ENCODE peak calls at places on chromosomes 4 and X, in eight cellular contexts. B is stimulated activated effector memory CD8-positive, alpha-beta T cell treated with anti-CD3 and anti-CD28 coated beads, Interleukin-12 subunit alpha, Interleukin-12 subunit beta, amount 100 ng/mL, for 72 hours; Y is fibroblast of villous mesenchyme; F is HT1080; L is ovary; W is NCI-H2029 treated with DMSO at 0.1 percent for 48 hours; R is fibroblast of pulmonary artery; Q is activated T-cell treated with anti-CD3 and anti-CD28 coated beads, Interleukin-2, amount 50 U/mL, for 1 hour. M is an unnamed sample.
A peak's percentile ranks its signal among the peaks of the same experiment; 100 is the strongest.

GRCh38 chr4:40270609-40271008 is 64.5 kb upstream of the CHRNA9 start:
- DNase-seq in B (no peak), Y (no peak), F (no peak), L (no peak), W (no peak), R (no peak), Q (no peak), M (no peak)

GRCh38 chr4:107870916-107871786 is 46.4 kb downstream of the SGMS2 start:
- DNase-seq in B (no peak), Y (no peak), F (no peak), L (no peak), W (peak; percentile 81), R (peak; percentile 37), Q (no peak), M (no peak)

GRCh38 chrX:19647731-19648588 is 132.7 kb upstream of the MAP3K15 start:
- DNase-seq in B (no peak), Y (peak; percentile 45), F (peak; percentile 10), L (no peak), W (no peak), R (no peak), Q (no peak), M (no peak)

GRCh38 chrX:13793897-13794296 is 23.0 kb downstream of the GPM6B start:
- DNase-seq in B (no peak), Y (no peak), F (no peak), L (no peak), W (no peak), R (no peak), Q (no peak), M (no peak)

GRCh38 chrX:48083212-48083611 is 11.8 kb upstream of the ZNF630 start:
- DNase-seq in B (peak; percentile 3), Y (peak; percentile 46), F (peak; percentile 31), L (peak; percentile 22), W (no peak), R (peak; percentile 60), Q (peak; percentile 31), M (no peak)

GRCh38 chr4:109930469-109930868 is 17.8 kb downstream of the EGF start:
- DNase-seq in B (no peak), Y (no peak), F (no peak), L (no peak), W (no peak), R (no peak), Q (no peak), M (no peak)

GRCh38 chr4:11416071-11416766 is 12.5 kb downstream of the HS3ST1 start:
- DNase-seq in B (no peak), Y (no peak), F (no peak), L (no peak), W (peak; percentile 49), R (no peak), Q (no peak), M (no peak)

GRCh38 chrX:134688839-134689238 is 30.6 kb upstream of the PLAC1 start:
- DNase-seq in B (no peak), Y (no peak), F (peak; percentile 91), L (no peak), W (no peak), R (peak; percentile 29), Q (no peak), M (peak; percentile 79)

GRCh38 chr4:92234393-92235176 is 69.2 kb upstream of the GRID2 start:
- DNase-seq in B (no peak), Y (peak; percentile 90), F (peak; percentile 96), L (no peak), W (peak; percentile 1), R (peak; percentile 100), Q (no peak), M (peak; percentile 97)

GRCh38 chr4:26192921-26193894 is 127.6 kb upstream of the RBPJ start:
- DNase-seq in B (no peak), Y (peak; percentile 28), F (no peak), L (no peak), W (no peak), R (no peak), Q (no peak), M (no peak)

GRCh38 chr4:110088670-110089069 is 109.7 kb downstream of the ELOVL6 start:
- DNase-seq in B (no peak), Y (peak; percentile 85), F (peak; percentile 63), L (no peak), W (no peak), R (peak; percentile 46), Q (no peak), M (peak; percentile 54)

GRCh38 chr4:69760455-69760854 is at the start of gene SULT1B1:
- DNase-seq in B (no peak), Y (peak; percentile 4), F (peak; percentile 46), L (no peak), W (no peak), R (peak; percentile 81), Q (peak; percentile 34), M (peak; percentile 46)

GRCh38 chr4:41998019-41998418 is 7.7 kb downstream of the SLC30A9 start:
- DNase-seq in B (no peak), Y (no peak), F (no peak), L (no peak), W (no peak), R (no peak), Q (no peak), M (no peak)

GRCh38 chr4:169418846-169419245 is 148.1 kb upstream of the SH3RF1 start:
- DNase-seq in B (no peak), Y (peak; percentile 27), F (no peak), L (no peak), W (no peak), R (no peak), Q (no peak), M (no peak)

GRCh38 chr4:53227451-53227850 is 138.4 kb downstream of the SCFD2 start:
- DNase-seq in B (no peak), Y (no peak), F (no peak), L (no peak), W (no peak), R (no peak), Q (no peak), M (no peak)

M was measured in foreskin keratinocyte.